ENCODE peak calls at places on chromosome 2, in four cellular contexts. G is GM12878, U is HepG2, I is WTC11. X is an unnamed sample.

GRCh38 chr2:27689424-27689823 is 25.7 kb downstream of the SLC4A1AP start:
- DNase-seq in I (no peak), U (no peak), G (no peak), X (no peak)

GRCh38 chr2:95333888-95334338 is 36.8 kb downstream of the KCNIP3 start:
- DNase-seq in U (no peak), I (no peak), G (no peak), X (no peak)

GRCh38 chr2:98778741-98779483 is 48.0 kb upstream of the MGAT4A start:
- DNase-seq in G (no peak), U (no peak), I (no peak), X (no peak)

GRCh38 chr2:75238670-75239330 is 39.5 kb upstream of the TACR1 start:
- DNase-seq in U (no peak), G (no peak), I (no peak), X (no peak)

GRCh38 chr2:137857871-137858270 is 106.4 kb upstream of the HNMT start:
- DNase-seq in U (no peak), I (no peak), G (no peak), X (no peak)

GRCh38 chr2:179068991-179069643 is 19.2 kb upstream of the CCDC141 start:
- DNase-seq in G (no peak), I (no peak), U (peak), X (no peak)

GRCh38 chr2:237465515-237466227 is 21.4 kb upstream of the MLPH start:
- DNase-seq in G (no peak), I (no peak), U (no peak), X (no peak)

GRCh38 chr2:108870069-108870644 is 83.6 kb downstream of the CCDC138 start:
- DNase-seq in U (no peak), I (no peak), G (no peak), X (no peak)

GRCh38 chr2:29273704-29274611 is 158.7 kb downstream of the CLIP4 start:
- DNase-seq in U (no peak), G (no peak), I (no peak), X (no peak)

GRCh38 chr2:23414876-23415275 is 29.9 kb downstream of the KLHL29 start:
- DNase-seq in U (peak), G (no peak), I (peak), X (peak)

DNA sequence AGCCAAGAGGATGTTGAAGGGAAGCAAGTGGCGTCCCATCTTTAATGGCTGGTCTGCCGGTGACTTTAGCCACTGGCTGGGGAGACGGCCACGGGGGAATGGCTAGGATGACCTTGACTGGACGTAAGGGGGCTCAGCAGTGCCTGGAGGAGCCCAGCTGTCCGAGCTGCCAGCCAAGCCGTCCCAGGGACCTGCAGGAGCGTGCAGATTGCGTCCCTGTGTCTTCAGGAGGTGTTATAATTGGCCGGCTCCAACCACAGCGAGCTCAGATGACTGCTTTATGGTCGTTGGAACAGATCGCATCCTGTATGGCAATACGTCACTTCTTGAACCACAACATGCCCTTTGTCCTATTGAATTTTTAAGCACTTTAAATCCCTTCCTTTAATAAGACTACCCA is 204.6 kb downstream of the EIPR1 start:
- DNase-seq in U (no peak), G (no peak), I (no peak), X (no peak)
- TF ChIP-seq TCF7 in U (no peak), G (no peak), I (no peak), X (no peak)

GRCh38 chr2:227186751-227187150 is 22.3 kb downstream of the COL4A3 start:
- DNase-seq in U (no peak), I (no peak), G (no peak), X (no peak)

GRCh38 chr2:227194219-227194618 is 29.8 kb downstream of the COL4A3 start:
- DNase-seq in U (no peak), I (no peak), G (no peak), X (no peak)

GRCh38 chr2:227188292-227188691 is 23.9 kb downstream of the COL4A3 start:
- DNase-seq in G (no peak), U (no peak), I (no peak), X (no peak)

GRCh38 chr2:227192491-227192890 is 28.1 kb downstream of the COL4A3 start:
- DNase-seq in G (no peak), I (no peak), U (no peak), X (no peak)

DNA sequence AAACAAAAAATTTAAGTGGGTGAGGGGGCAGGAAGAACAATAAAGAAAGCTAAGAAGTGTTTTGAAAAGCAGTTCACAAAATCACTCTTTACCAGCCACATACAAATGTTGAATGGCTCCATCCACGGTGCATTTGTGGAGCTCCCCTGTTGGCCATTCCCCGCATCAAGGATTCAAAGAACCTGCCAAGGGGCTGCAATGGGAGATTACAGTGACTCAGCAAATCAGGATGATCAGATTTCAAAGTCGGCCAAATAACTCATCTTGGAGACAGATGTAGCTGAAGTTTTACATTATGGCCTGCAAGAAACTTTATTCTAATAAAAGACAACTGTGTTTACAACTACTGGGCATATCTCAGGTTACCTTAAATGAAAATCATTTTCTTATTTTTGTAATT is 26.9 kb downstream of the COL4A3 start:
- DNase-seq in G (no peak), I (peak), U (peak), X (no peak)
- TF ChIP-seq TCF7 in G (no peak), I (no peak), U (no peak), X (no peak)

DNA sequence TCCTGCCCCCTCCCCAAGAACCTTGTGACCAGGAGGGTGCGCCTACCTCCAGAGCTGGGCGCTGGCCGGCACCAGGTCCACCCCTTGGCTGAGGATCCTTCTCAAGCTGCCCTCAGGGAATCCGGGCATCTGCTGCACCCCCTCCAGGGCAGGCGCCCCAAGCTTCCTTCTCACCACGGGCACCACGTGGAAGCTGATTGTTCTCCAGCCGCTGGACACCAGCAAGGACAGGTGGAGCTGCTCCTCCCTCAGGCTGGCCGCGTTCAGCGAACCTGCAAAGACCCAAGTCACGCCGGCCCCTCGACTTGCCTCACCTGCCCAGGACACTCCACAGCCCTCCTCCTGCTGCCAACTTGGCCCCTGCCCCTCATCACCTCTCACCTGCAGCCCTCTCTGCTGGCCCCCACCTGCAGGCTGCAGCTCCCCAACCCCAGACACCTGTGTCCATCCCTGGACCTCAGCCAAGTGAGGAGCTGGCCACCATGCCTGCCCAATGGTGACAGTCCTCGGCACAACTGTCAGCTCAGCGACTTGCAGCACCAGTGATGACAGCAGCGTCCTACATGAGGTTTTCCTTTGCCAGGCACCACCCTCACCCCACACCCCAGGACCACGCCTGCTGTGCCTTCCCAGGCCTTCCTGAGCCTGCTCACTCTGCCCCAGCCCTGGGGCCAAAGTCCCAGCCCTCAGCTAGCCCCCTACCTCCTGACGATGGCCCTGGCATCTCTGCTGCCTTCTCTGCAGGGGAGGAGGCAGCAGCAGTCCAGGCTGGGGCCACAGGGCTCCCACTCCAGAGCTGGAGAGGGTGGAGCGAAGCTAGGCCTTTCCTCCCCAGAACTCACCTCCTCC is 4.2 kb downstream of the MAB21L4 start:
- DNase-seq in U (no peak), G (no peak), I (no peak), X (no peak)
- TF ChIP-seq TCF7 in U (no peak), G (no peak), I (no peak), X (no peak)

DNA sequence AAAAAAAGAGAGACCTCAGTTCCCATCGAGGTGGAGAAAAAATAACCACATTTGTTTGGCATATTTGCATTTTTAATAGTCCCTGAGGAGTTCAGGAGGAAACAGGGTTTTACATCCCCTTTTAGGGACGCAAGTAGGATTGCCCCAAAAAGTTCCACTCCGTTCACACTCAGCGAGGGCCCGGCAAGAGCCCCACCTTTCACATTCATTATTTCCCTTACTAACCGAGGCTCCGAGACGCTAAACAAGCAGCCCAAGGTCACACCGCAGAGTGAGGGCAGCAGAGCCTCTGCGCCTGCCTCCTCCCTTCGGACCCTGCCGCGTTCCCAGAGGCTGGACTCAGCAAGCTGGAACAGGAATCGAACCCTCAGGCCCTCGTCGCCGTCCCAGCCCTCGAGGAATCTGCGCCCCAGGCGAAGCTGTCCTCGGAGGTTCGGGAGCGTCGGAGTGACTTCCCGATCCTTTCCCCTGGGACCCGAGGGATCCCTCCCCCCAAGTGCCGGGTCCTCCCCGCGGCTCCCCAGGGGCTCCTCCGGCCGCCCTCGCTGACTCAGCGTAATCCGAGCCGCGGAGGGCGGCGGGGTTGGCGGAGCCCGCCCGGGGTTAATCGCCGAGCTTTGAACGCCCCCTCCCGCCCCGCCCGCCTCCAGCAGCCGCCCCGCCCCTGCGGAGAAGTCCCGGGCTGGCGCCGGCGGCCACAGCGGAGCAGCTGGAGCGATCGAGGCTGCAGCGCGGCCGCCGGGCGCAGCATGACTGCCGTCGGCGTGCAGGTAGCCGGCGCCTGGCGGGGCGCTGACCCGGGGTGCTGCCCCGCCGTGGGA is at the start of gene TMEM37:
- DNase-seq in G (peak), I (peak), U (peak), X (peak)
- TF ChIP-seq TCF7 in G (no peak), I (no peak), U (peak), X (no peak)

GRCh38 chr2:241224068-241224850 is 35.8 kb downstream of the ANO7 start:
- DNase-seq in U (peak), I (no peak), G (no peak), X (no peak)
- TF ChIP-seq TCF7 in U (peak), I (no peak), G (no peak), X (no peak)

GRCh38 chr2:150272404-150272803 is 215.1 kb downstream of the RND3 start:
- DNase-seq in I (no peak), G (no peak), U (no peak), X (no peak)
- TF ChIP-seq TCF7 in I (no peak), G (no peak), U (no peak), X (no peak)

X was measured in K562.